ENCODE peak calls at places on chromosomes 2 and 18, in ten cellular contexts. B, H, M, J, U, T, E, Q, F and L are unnamed samples. For H3K4me1, the result is how much of the 10 kb centered on the place peaks cover.

GRCh38 chr2:222303828-222304736 is 5.3 kb upstream of the PAX3 start:
- DNase-seq in F (no peak), M (no peak), E (no peak), T (peak), J (no peak), Q (no peak), U (no peak), H (no peak), B (no peak), L (no peak)

GRCh38 chr18:67318651-67319050 is 197.9 kb downstream of the DSEL start:
- DNase-seq in U (no peak), T (no peak), E (no peak), H (no peak), F (no peak), J (no peak), M (no peak), B (no peak), Q (no peak), L (no peak)

GRCh38 chr2:201542291-201542690 is 90.8 kb downstream of the STRADB start:
- DNase-seq in T (no peak), E (no peak), Q (no peak), U (no peak), M (no peak), H (no peak), F (no peak), J (no peak), B (no peak), L (no peak)

GRCh38 chr18:59079264-59079972 is 60.3 kb upstream of the SEC11C start:
- DNase-seq in M (no peak), E (no peak), T (no peak), H (no peak), F (no peak), U (no peak), B (no peak), Q (no peak), J (no peak), L (no peak)

GRCh38 chr2:241852981-241853631 is 5.6 kb downstream of the PDCD1 start:
- DNase-seq in B (no peak), M (peak), T (no peak), F (peak), U (peak), J (peak), Q (no peak), H (no peak), E (no peak), L (no peak)

GRCh38 chr2:26983746-26984145 is 13.3 kb downstream of the MAPRE3 start:
- DNase-seq in Q (no peak), H (no peak), E (no peak), M (no peak), U (no peak), F (no peak), B (no peak), T (no peak), J (no peak), L (no peak)

GRCh38 chr2:128306081-128306930 is 12.4 kb downstream of the HS6ST1 start:
- DNase-seq in J (peak), U (peak), Q (peak), B (peak), H (no peak), F (no peak), E (peak), M (no peak), T (no peak), L (peak)

GRCh38 chr2:10987439-10987838 is 75.7 kb downstream of the KCNF1 start:
- DNase-seq in Q (no peak), F (no peak), U (no peak), E (no peak), M (no peak), J (no peak), H (no peak), T (no peak), B (no peak), L (no peak)

GRCh38 chr2:19282305-19282704 is 76.1 kb downstream of the OSR1 start:
- DNase-seq in H (no peak), E (no peak), U (no peak), F (no peak), J (no peak), M (no peak), Q (no peak), B (no peak), T (peak), L (no peak)

GRCh38 chr2:178059111-178059510 is 13.5 kb downstream of the PDE11A start:
- DNase-seq in Q (no peak), E (no peak), J (no peak), U (no peak), T (no peak), H (no peak), M (no peak), F (no peak), B (no peak), L (no peak)

GRCh38 chr2:236262238-236262637 is 2.0 kb downstream of the ASB18 start:
- DNase-seq in M (no peak), B (no peak), U (no peak), E (no peak), F (no peak), J (no peak), H (no peak), T (no peak), Q (no peak), L (no peak)

GRCh38 chr2:52539026-52539964 is 1228.3 kb upstream of the CHAC2 start:
- DNase-seq in H (no peak), E (no peak), F (no peak), M (no peak), B (no peak), Q (no peak), U (no peak), T (no peak), J (no peak), L (no peak)

GRCh38 chr2:226362991-226363390 is 436.6 kb downstream of the IRS1 start:
- DNase-seq in E (no peak), H (no peak), J (no peak), T (no peak), U (no peak), Q (no peak), B (no peak), M (no peak), F (no peak), L (no peak)

GRCh38 chr2:55732854-55733253 is 39.2 kb upstream of the PNPT1 start:
- DNase-seq in M (no peak), Q (no peak), F (no peak), H (no peak), E (no peak), J (no peak), U (no peak), B (no peak), T (no peak), L (no peak)

GRCh38 chr2:133952420-133952819 is 301.5 kb upstream of the MGAT5 start:
- DNase-seq in F (no peak), Q (no peak), E (no peak), B (no peak), U (no peak), M (no peak), H (peak), J (no peak), T (peak), L (no peak)

GRCh38 chr2:44686561-44686960 is 254.9 kb upstream of the SIX3 start:
- DNase-seq in F (no peak), M (no peak), J (no peak), Q (no peak), E (no peak), B (peak), U (no peak), T (no peak), H (no peak), L (no peak)

GRCh38 chr2:45533771-45534170 is 77.3 kb downstream of the SRBD1 start:
- DNase-seq in E (no peak), F (no peak), T (no peak), B (no peak), U (no peak), J (no peak), M (no peak), H (no peak), Q (no peak), L (no peak)

GRCh38 chr2:130162968-130163367 is 18.1 kb upstream of the CCDC74B start:
- DNase-seq in E (no peak), F (no peak), T (no peak), B (no peak), H (no peak), M (no peak), Q (no peak), U (no peak), J (no peak), L (no peak)

GRCh38 chr2:153287109-153287801 is 191.3 kb downstream of the RPRM start:
- DNase-seq in Q (no peak), B (peak), U (no peak), J (no peak), H (no peak), F (no peak), M (peak), E (peak), T (no peak), L (no peak)

GRCh38 chr2:97723156-97724072 is 10.0 kb downstream of the ZAP70 start:
- DNase-seq in B (no peak), E (no peak), J (no peak), T (no peak), M (no peak), H (no peak), U (no peak), Q (no peak), F (no peak), L (no peak)

GRCh38 chr2:212863185-212863588 is 288.2 kb downstream of the IKZF2 start:
- DNase-seq in T (no peak), U (no peak), E (peak), B (no peak), M (peak), H (peak), F (no peak), Q (peak), J (no peak), L (peak)

GRCh38 chr18:23281626-23282436 is 146.5 kb downstream of the CABLES1 start:
- DNase-seq in J (no peak), H (no peak), Q (no peak), U (peak), T (no peak), B (peak), E (no peak), M (peak), F (no peak), L (no peak)

GRCh38 chr18:9876867-9877654 is 8.7 kb upstream of the TXNDC2 start:
- DNase-seq in H (no peak), F (no peak), B (peak), M (peak), T (no peak), E (peak), J (no peak), U (no peak), Q (no peak), L (no peak)

GRCh38 chr2:119196301-119197124 is 27.1 kb upstream of the STEAP3 start:
- DNase-seq in H (no peak), U (no peak), M (no peak), B (no peak), J (no peak), F (no peak), E (no peak), Q (no peak), T (no peak), L (no peak)

GRCh38 chr2:33495683-33496082 is 19.2 kb downstream of the RASGRP3 start:
- DNase-seq in U (no peak), M (no peak), H (no peak), F (no peak), T (no peak), E (no peak), Q (no peak), B (no peak), J (no peak), L (no peak)

GRCh38 chr2:43142921-43143438 is 83.4 kb downstream of the ZFP36L2 start:
- DNase-seq in B (no peak), J (no peak), F (no peak), H (no peak), Q (no peak), U (no peak), M (no peak), T (no peak), E (peak), L (no peak)

GRCh38 chr18:35387367-35387685 is 10.2 kb upstream of the ZNF396 start:
- DNase-seq in F (no peak), E (no peak), T (no peak), B (no peak), M (no peak), J (no peak), U (no peak), H (no peak), Q (no peak), L (no peak)

GRCh38 chr2:214542251-214542650 is 131.4 kb downstream of the VWC2L start:
- DNase-seq in B (no peak), H (no peak), U (no peak), Q (no peak), T (no peak), J (no peak), E (no peak), M (no peak), F (no peak), L (no peak)

GRCh38 chr2:175167076-175167791 is 769 bp downstream of the ATF2 start:
- DNase-seq in U (no peak), Q (peak), F (no peak), H (no peak), J (peak), B (peak), T (no peak), M (peak), E (peak), L (no peak)

GRCh38 chr2:188142636-188143035 is 149.0 kb upstream of the GULP1 start:
- DNase-seq in H (no peak), Q (no peak), B (no peak), T (no peak), U (no peak), E (no peak), J (no peak), F (no peak), M (no peak), L (no peak)

GRCh38 chr18:23888880-23889279 is 125.7 kb upstream of the TTC39C start:
- DNase-seq in F (no peak), M (no peak), J (no peak), Q (no peak), B (no peak), T (peak), U (no peak), H (no peak), E (no peak), L (no peak)

GRCh38 chr2:194686569-194686968 is 970.5 kb upstream of the SLC39A10 start:
- DNase-seq in M (no peak), B (no peak), Q (no peak), E (no peak), U (no peak), H (no peak), F (no peak), T (no peak), J (no peak), L (no peak)

GRCh38 chr18:8719192-8719591 is 13.8 kb downstream of the MTCL1 start:
- DNase-seq in T (no peak), F (no peak), B (no peak), H (no peak), M (no peak), J (no peak), E (no peak), Q (no peak), U (no peak), L (no peak)

GRCh38 chr2:120219766-120220165 is 3.4 kb downstream of the TMEM185B start:
- DNase-seq in Q (no peak), T (no peak), U (no peak), H (no peak), F (no peak), B (no peak), E (no peak), J (no peak), M (peak), L (peak)
- TF ChIP-seq EP300 in Q (no peak), T (no peak), U (no peak), H (no peak), F (no peak), B (no peak), E (no peak), J (no peak), M (no peak), L (no peak)

GRCh38 chr2:68414452-68414851 is 49.4 kb downstream of the PLEK start:
- DNase-seq in E (no peak), Q (no peak), U (no peak), F (no peak), M (no peak), J (no peak), T (peak), B (no peak), H (no peak), L (no peak)
- H3K4me1 ChIP-seq in E (under half), Q (under half), U (under half), F (under half), M (under half), J (under half), T (under half), B (under half), H (under half), L (under half)

GRCh38 chr2:3078684-3079083 is 298.9 kb downstream of the EIPR1 start:
- DNase-seq in E (no peak), M (no peak), H (no peak), J (no peak), Q (no peak), T (peak), B (no peak), U (no peak), F (no peak), L (no peak)

GRCh38 chr2:3075316-3075715 is 302.3 kb downstream of the EIPR1 start:
- DNase-seq in E (no peak), J (no peak), T (no peak), F (peak), B (no peak), U (no peak), Q (no peak), M (no peak), H (no peak), L (no peak)

GRCh38 chr2:3075941-3076340 is 301.7 kb downstream of the EIPR1 start:
- DNase-seq in T (peak), M (no peak), Q (no peak), U (no peak), J (no peak), B (no peak), H (no peak), E (no peak), F (no peak), L (no peak)

GRCh38 chr2:3079466-3079865 is 298.2 kb downstream of the EIPR1 start:
- DNase-seq in B (no peak), J (no peak), E (no peak), H (no peak), U (no peak), F (peak), T (peak), Q (no peak), M (no peak), L (no peak)

GRCh38 chr2:3076848-3077735 is 300.5 kb downstream of the EIPR1 start:
- DNase-seq in T (peak), J (no peak), U (no peak), B (no peak), F (peak), H (no peak), E (no peak), M (peak), Q (no peak), L (no peak)
- TF ChIP-seq EP300 in T (no peak), J (no peak), U (no peak), B (no peak), F (no peak), H (no peak), E (no peak), M (no peak), Q (no peak), L (no peak)

DNA sequence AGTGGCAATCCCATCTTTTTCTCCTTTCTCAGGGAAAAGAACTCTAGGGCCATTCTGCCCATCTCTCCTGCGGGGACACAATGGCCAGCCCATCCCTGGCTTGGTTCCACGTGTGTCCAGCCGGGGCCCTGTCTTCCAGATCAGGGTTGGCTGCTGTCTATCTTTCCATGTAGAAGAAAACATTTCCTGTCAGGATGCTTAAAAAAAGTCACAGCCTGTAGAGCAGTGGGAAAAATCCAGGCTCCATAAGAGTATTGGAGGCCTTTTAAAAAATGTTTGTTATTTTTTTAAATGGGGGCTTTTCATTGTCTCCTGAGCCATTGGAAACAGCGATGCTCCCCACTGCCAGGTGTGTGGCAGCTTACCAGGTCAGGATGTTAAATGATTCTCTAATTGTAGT is 105.6 kb downstream of the TGFA start:
- DNase-seq in F (peak), B (no peak), M (no peak), U (no peak), H (no peak), E (no peak), T (peak), Q (no peak), J (no peak), L (no peak)
- H3K4me1 ChIP-seq in F (under half), B (under half), M (under half), U (under half), H (under half), E (under half), T (under half), Q (under half), J (under half), L (under half)

DNA sequence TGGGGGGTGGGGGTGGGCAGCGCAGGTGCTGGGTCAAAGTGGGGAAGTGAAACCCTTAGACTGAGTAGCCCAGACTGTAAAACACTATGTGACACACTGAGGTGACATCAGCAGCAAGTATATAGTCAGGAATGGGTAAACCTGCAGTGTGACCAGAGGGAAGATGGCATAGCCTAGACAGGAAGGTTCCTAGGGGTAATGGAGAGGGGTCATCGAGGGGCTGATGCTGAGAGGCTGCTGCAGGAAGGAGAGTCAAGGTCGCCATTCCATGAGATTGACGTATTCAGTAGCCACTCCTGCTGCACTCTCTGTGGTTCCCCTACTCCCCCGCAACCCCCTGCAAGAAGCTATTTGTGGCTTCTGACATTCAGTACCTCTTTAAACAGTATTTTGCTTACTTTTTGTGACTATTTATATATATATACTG is 111.7 kb downstream of the CHST9 start:
- DNase-seq in J (no peak), B (no peak), E (no peak), T (no peak), H (peak), U (no peak), Q (no peak), M (no peak), F (no peak), L (no peak)
- TF ChIP-seq EP300 in J (no peak), B (no peak), E (no peak), T (no peak), H (no peak), U (no peak), Q (no peak), M (no peak), F (no peak), L (no peak)

GRCh38 chr2:101752708-101753107 is 55.2 kb downstream of the MAP4K4 start:
- DNase-seq in E (no peak), M (no peak), T (peak), F (no peak), U (peak), B (no peak), Q (peak), H (no peak), J (no peak), L (peak)

GRCh38 chr2:101753207-101753616 is 55.7 kb downstream of the MAP4K4 start:
- DNase-seq in M (no peak), J (no peak), F (no peak), E (peak), U (no peak), H (no peak), Q (no peak), B (no peak), T (peak), L (no peak)

GRCh38 chr2:101754613-101755012 is 57.1 kb downstream of the MAP4K4 start:
- DNase-seq in J (no peak), F (no peak), Q (no peak), B (no peak), E (no peak), H (no peak), U (no peak), M (no peak), T (peak), L (no peak)

GRCh38 chr2:101751875-101752619 is 54.5 kb downstream of the MAP4K4 start:
- DNase-seq in F (no peak), B (no peak), Q (no peak), U (no peak), E (peak), T (no peak), J (no peak), H (peak), M (no peak), L (no peak)

DNA sequence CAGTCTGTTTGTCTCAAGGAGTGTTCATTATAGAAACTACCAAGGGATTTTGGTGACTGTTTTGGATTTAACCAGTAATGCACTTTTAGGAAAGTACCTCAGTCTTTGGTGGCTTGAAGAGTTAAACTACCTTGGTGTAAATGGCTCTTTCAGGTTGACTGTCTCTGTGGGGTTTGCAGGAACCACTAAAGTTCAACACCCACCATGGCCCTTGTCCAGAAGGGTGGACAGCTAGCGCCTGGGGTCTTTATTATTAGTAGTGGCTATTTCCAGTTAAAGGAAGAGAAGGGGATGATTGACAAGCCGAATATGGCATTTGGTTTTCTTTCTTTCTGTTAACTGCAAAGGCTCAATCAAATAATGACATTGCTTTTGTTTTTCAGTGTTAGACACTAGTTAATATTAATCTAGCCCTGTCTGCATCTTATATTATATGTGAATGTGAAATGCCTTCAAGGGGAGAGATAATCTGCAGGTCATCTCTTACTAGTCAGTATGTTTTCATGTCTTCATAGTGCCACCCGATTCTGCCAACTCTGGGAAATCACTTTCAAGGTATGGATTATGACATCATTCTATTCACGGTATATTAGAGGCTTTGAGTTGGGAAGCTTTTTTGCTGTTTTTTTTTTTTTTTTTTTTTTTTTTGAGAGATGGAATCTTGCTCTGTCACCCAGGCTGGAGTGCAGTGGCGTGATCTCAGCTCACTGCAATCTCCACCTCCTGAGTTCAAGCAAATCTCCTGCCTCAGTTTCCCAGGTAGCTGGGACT is 56.4 kb downstream of the MAP4K4 start:
- DNase-seq in U (no peak), E (no peak), T (peak), Q (no peak), M (no peak), H (peak), F (no peak), B (no peak), J (no peak), L (no peak)
- H3K4me1 ChIP-seq in U (under half), E (half or more), T (half or more), Q (under half), M (half or more), H (half or more), F (under half), B (half or more), J (half or more), L (under half)